ENCODE peak calls at places on chromosome 16, in four cellular contexts. H is neuronal stem cell, T is right cardiac atrium, I is A549. K is an unnamed sample.

GRCh38 chr16:56424791-56425438 is 430 bp downstream of the AMFR start:
- DNase-seq in I (no peak), T (peak; percentile 39), H (peak; percentile 42), K (no peak)

GRCh38 chr16:52455549-52456277 is 91.2 kb downstream of the TOX3 start:
- DNase-seq in T (no peak), H (no peak), I (no peak), K (no peak)

GRCh38 chr16:80198995-80199299 is 341.8 kb upstream of the DYNLRB2 start:
- DNase-seq in T (no peak), I (no peak), H (no peak), K (no peak)

GRCh38 chr16:48676836-48677235 is 66.9 kb upstream of the N4BP1 start:
- DNase-seq in T (no peak), H (no peak), I (no peak), K (no peak)

GRCh38 chr16:85164838-85165516 is 52.7 kb upstream of the CIBAR2 start:
- DNase-seq in I (no peak), H (no peak), T (peak; percentile 57), K (no peak)

GRCh38 chr16:89407282-89407924 is 83.0 kb downstream of the ANKRD11 start:
- DNase-seq in T (no peak), I (no peak), H (no peak), K (no peak)

GRCh38 chr16:2925951-2926659 is 14.4 kb downstream of the FLYWCH1 start:
- DNase-seq in I (no peak), H (no peak), T (no peak), K (no peak)

GRCh38 chr16:55250641-55251550 is 73.1 kb upstream of the IRX6 start:
- DNase-seq in H (no peak), T (no peak), I (no peak), K (no peak)

GRCh38 chr16:18945233-18945632 is 19.0 kb upstream of the SMG1 start:
- DNase-seq in H (no peak), T (no peak), I (no peak), K (no peak)

GRCh38 chr16:85047867-85048455 is 20.4 kb downstream of the KIAA0513 start:
- DNase-seq in T (no peak), I (no peak), H (no peak), K (no peak)

GRCh38 chr16:15573274-15573895 is 69.6 kb downstream of the MARF1 start:
- DNase-seq in T (no peak), I (no peak), H (no peak), K (no peak)

GRCh38 chr16:3188675-3188924 is 596 bp downstream of the OR1F1 start:
- DNase-seq in H (no peak), I (no peak), T (no peak), K (no peak)

GRCh38 chr16:80347900-80348299 is 192.9 kb upstream of the DYNLRB2 start:
- DNase-seq in H (no peak), T (peak; percentile 65), I (no peak), K (no peak)

GRCh38 chr16:2148714-2149629 is 547 bp downstream of the RAB26 start:
- DNase-seq in H (no peak), T (peak; percentile 25), I (peak; percentile 64), K (no peak)

DNA sequence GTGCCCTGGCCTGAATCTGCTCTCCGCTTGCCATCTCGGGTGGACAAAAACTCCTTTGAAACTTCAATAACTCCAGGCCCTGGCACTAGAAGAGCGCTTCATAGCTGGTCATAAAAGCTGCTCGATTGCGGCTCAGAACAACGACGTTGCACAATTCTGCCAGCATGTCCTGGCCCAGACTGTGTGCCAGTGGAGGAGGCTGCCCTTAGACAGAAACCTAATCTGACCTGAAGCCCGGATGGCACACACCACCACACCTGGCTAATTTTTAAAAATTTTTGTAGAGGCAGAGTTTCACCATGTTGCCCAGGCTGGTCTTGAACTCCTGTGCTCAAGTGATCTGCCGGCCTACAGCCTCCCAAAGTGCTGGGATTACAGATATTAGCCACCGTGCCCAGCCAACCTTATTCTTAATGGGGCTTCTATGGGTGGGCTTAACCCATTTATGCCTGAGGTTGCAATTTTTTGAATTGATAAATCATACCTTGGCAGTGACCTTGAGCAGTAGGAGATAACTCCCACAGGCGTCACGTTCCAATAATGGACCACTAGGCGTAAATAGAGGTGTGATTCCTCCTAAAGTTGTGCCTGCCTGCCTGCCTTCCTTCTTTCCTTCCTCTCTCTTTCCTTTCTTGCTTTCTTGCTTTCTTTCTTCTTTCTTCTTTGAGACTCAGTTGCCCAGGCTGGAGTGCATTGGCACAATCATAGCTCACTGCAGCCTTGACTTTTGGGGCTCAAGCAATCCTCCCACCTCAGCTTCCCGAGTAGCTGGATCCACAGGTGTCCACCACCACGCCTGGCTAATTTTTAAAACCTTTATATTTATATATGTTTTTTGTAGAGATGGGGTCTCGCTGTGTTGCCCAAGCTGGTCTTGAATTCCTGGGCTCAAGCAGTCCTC is 1.1 kb upstream of the PPL start:
- DNase-seq in T (no peak), H (no peak), I (no peak), K (no peak)
- H3K4me1 ChIP-seq in T (peaks cover 2% of the 10 kb centered on the region), H (peaks cover 8% of the 10 kb centered on the region), I (peaks cover 31% of the 10 kb centered on the region), K (peaks cover 13% of the 10 kb centered on the region)

GRCh38 chr16:30558789-30559377 is 709 bp upstream of the ZNF764 start:
- DNase-seq in T (no peak), I (no peak), H (no peak), K (no peak)

GRCh38 chr16:30565526-30565925 is 6.0 kb downstream of the ZNF688 start:
- DNase-seq in I (no peak), T (no peak), H (no peak), K (no peak)

GRCh38 chr16:30561212-30561816 is 3.1 kb upstream of the ZNF764 start:
- DNase-seq in T (peak; percentile 48), H (no peak), I (no peak), K (no peak)

GRCh38 chr16:30559690-30560089 is 1.5 kb upstream of the ZNF764 start:
- DNase-seq in H (no peak), I (no peak), T (no peak), K (no peak)

GRCh38 chr16:30562021-30562420 is 3.8 kb upstream of the ZNF764 start:
- DNase-seq in I (no peak), T (no peak), H (no peak), K (no peak)
- H3K27ac ChIP-seq in I (peak overlapping the region; percentile 75), T (no peak overlapping the region), H (no peak overlapping the region), K (no peak overlapping the region)

GRCh38 chr16:50414152-50414551 is 45.4 kb upstream of the BRD7 start:
- DNase-seq in I (no peak), H (no peak), T (no peak), K (no peak)

GRCh38 chr16:50411034-50411433 is 42.2 kb upstream of the BRD7 start:
- DNase-seq in H (no peak), I (no peak), T (no peak), K (no peak)

GRCh38 chr16:50419116-50419515 is 50.3 kb upstream of the BRD7 start:
- DNase-seq in I (no peak), H (no peak), T (no peak), K (no peak)

GRCh38 chr16:50416388-50416787 is 47.6 kb upstream of the BRD7 start:
- DNase-seq in T (no peak), H (no peak), I (no peak), K (no peak)
- H3K4me3 ChIP-seq in T (no peak overlapping the region), H (no peak overlapping the region), I (no peak overlapping the region), K (no peak overlapping the region)

DNA sequence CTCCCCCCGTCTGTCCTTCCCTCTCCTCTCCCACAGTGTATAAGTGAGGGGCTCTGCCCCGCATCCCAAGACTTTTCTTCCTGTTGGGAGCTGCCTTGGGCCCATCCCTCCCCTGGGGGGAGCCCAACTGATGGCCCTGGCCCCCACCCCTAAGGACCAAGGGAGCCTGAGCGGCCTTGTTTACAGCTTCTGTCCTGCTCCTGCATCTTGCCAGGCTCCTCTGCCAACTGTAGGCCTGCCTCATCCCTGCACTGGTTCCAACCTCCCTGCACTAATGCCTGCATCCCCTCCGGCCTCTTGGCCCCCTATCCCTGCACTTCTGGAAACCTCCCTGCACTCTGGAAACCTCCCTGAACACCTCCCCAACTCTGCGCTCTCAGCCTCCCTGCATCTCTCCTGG is 1.4 kb upstream of the PAGR1 start:
- DNase-seq in T (no peak), I (no peak), H (no peak), K (no peak)
- H3K4me1 ChIP-seq in T (peaks cover 2% of the 10 kb centered on the region), I (peaks cover 48% of the 10 kb centered on the region), H (peaks cover 45% of the 10 kb centered on the region), K (peaks cover 12% of the 10 kb centered on the region)

GRCh38 chr16:11750056-11750455 is 7.4 kb upstream of the TXNDC11 start:
- DNase-seq in T (no peak), I (no peak), H (no peak), K (no peak)

GRCh38 chr16:11744075-11744470 is 1.4 kb upstream of the TXNDC11 start:
- DNase-seq in I (no peak), H (no peak), T (no peak), K (no peak)

GRCh38 chr16:11748023-11748403 is 5.4 kb upstream of the TXNDC11 start:
- DNase-seq in H (no peak), I (no peak), T (no peak), K (no peak)

GRCh38 chr16:11752856-11753255 is 10.2 kb upstream of the TXNDC11 start:
- DNase-seq in H (no peak), I (no peak), T (no peak), K (no peak)

DNA sequence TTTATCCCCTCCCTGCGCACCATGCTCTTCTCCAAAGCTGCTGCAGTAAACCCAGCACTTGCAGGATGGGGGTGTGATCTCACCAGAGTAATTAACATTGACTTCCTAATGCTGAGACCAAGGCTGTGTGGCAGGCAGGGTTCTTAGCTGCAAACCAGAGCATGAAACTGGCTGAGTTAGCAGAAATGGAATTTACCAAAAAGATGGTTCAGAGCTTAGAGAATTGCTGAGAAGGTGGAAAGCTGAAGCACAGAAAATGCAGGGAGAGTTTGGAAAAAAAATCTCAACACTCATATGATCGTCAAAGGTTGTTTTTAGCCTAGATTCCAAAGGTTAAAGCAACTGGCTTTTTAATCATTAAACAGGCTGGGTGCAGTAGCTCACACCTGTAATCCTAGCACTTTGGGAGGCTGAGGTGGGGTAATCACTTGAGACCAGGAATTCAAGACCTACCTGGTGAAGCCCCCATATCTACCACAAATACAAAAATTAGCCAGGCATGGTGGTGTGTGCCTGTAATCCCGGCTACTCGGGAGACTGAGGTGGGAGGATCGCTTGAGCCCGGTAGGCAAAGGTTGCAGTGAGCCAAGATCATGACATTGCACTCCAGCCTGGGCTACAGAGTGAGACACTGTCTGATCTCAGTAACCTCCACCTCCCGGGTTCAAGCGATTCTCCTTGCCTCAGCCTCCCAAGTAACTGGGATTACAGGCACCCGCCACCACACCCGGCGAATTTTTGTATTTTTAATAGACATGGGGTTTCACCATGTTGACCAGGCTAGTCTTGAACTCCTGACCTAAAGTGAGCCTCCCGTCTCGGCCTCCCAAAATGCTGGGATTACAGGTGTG is 6.0 kb upstream of the TXNDC11 start:
- DNase-seq in I (no peak), H (no peak), T (no peak), K (no peak)
- H3K27ac ChIP-seq in I (peak overlapping the region; percentile 35), H (no peak overlapping the region), T (no peak overlapping the region), K (no peak overlapping the region)

DNA sequence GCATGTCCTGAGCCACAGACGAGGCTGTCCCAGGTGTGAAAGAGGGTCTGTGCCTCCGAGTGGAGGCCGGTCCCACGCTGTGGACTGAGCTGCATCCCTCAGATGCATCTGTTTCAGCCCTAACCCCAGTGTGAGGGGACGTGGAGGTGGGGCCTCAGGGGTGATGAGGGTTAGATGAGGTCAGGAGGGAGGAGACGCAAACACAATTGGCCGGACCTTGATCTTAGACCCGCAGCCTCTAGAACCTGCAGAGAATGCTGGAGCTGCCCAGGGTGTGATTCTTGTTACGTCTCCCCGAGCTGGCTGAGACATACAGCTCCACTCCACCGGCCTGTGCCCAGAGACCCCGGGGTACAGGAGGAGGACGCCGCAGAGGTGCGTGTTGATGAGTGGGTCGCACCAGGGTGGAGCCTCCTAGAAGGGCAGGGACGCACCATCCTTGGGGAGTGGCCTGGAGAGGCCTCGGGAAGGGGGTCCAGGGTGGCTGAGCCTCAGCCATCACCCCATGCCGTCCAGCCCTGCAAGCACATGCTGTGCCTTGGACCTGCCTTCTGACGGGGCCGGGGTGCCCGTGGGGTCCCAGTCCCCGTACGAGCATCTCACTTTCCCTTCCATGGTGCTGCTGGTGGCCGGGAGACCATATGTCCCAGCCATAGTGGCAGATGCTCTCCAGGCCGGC is 16.6 kb upstream of the C1QTNF8 start:
- DNase-seq in T (no peak), H (no peak), I (no peak), K (no peak)
- H3K4me3 ChIP-seq in T (no peak overlapping the region), H (peak overlapping the region; percentile 32), I (no peak overlapping the region), K (no peak overlapping the region)

K was measured in iPS DF 6.9.